ENCODE peak calls at places on chromosome 21, in five cellular contexts. One of them, this sample, is unnamed.
A peak's percentile ranks its signal among the peaks of the same experiment; 100 is the strongest.

GRCh38 chr21:36647279-36648093 is 51.4 kb upstream of the SIM2 start:
- DNase-seq in SK-N-SH: no peak
- DNase-seq in HCT116: no peak
- DNase-seq in GM12878: no peak
- DNase-seq in H1: no peak
- DNase-seq in this sample: peak; percentile 19

GRCh38 chr21:21111309-21111920 is 113.2 kb downstream of the NCAM2 start:
- DNase-seq in SK-N-SH: no peak
- DNase-seq in HCT116: no peak
- DNase-seq in GM12878: no peak
- DNase-seq in H1: no peak
- DNase-seq in this sample: no peak

GRCh38 chr21:38843806-38844479 is 38.2 kb downstream of the ETS2 start:
- DNase-seq in SK-N-SH: no peak
- DNase-seq in HCT116: no peak
- DNase-seq in GM12878: no peak
- DNase-seq in H1: no peak
- DNase-seq in this sample: no peak

GRCh38 chr21:36260030-36260787 is 59.8 kb upstream of the MORC3 start:
- DNase-seq in SK-N-SH: peak; percentile 70
- DNase-seq in HCT116: peak; percentile 24
- DNase-seq in GM12878: peak; percentile 53
- DNase-seq in H1: no peak
- DNase-seq in this sample: peak; percentile 39

GRCh38 chr21:39680216-39680615 is 64.8 kb upstream of the IGSF5 start:
- DNase-seq in SK-N-SH: no peak
- DNase-seq in HCT116: no peak
- DNase-seq in GM12878: no peak
- DNase-seq in H1: no peak
- DNase-seq in this sample: no peak

GRCh38 chr21:35237287-35237686 is 188.2 kb upstream of the RUNX1 start:
- DNase-seq in SK-N-SH: no peak
- DNase-seq in HCT116: no peak
- DNase-seq in GM12878: no peak
- DNase-seq in H1: no peak
- DNase-seq in this sample: no peak

GRCh38 chr21:36672737-36673136 is 26.2 kb upstream of the SIM2 start:
- DNase-seq in SK-N-SH: no peak
- DNase-seq in HCT116: no peak
- DNase-seq in GM12878: no peak
- DNase-seq in H1: no peak
- DNase-seq in this sample: no peak

GRCh38 chr21:17829472-17829871 is 10.3 kb upstream of the C21orf91 start:
- DNase-seq in SK-N-SH: no peak
- DNase-seq in HCT116: no peak
- DNase-seq in GM12878: no peak
- DNase-seq in H1: no peak
- DNase-seq in this sample: no peak

GRCh38 chr21:40846057-40846456 is 901 bp downstream of the DSCAM start:
- DNase-seq in SK-N-SH: no peak
- DNase-seq in HCT116: no peak
- DNase-seq in GM12878: no peak
- DNase-seq in H1: no peak
- DNase-seq in this sample: no peak

GRCh38 chr21:14119038-14119437 is 91.7 kb downstream of the LIPI start:
- DNase-seq in SK-N-SH: no peak
- DNase-seq in HCT116: no peak
- DNase-seq in GM12878: no peak
- DNase-seq in H1: no peak
- DNase-seq in this sample: peak; percentile 44

GRCh38 chr21:36615274-36615964 is 83.5 kb upstream of the SIM2 start:
- DNase-seq in SK-N-SH: no peak
- DNase-seq in HCT116: peak; percentile 18
- DNase-seq in GM12878: no peak
- DNase-seq in H1: peak; percentile 60
- DNase-seq in this sample: peak; percentile 24

GRCh38 chr21:25903599-25903998 is 168.8 kb downstream of the GABPA start:
- DNase-seq in SK-N-SH: no peak
- DNase-seq in HCT116: no peak
- DNase-seq in GM12878: peak; percentile 33
- DNase-seq in H1: no peak
- DNase-seq in this sample: peak; percentile 24

GRCh38 chr21:14056771-14057191 is 154.0 kb downstream of the LIPI start:
- DNase-seq in SK-N-SH: no peak
- DNase-seq in HCT116: no peak
- DNase-seq in GM12878: no peak
- DNase-seq in H1: no peak
- DNase-seq in this sample: no peak

GRCh38 chr21:29938968-29939858 is 583 bp downstream of the GRIK1 start:
- DNase-seq in SK-N-SH: peak; percentile 11
- DNase-seq in HCT116: no peak
- DNase-seq in GM12878: no peak
- DNase-seq in H1: peak; percentile 73
- DNase-seq in this sample: peak; percentile 5

GRCh38 chr21:18430341-18430740 is 26.8 kb upstream of the TMPRSS15 start:
- DNase-seq in SK-N-SH: no peak
- DNase-seq in HCT116: no peak
- DNase-seq in GM12878: no peak
- DNase-seq in H1: no peak
- DNase-seq in this sample: no peak

GRCh38 chr21:24369751-24370150 is 1237.5 kb downstream of the MRPL39 start:
- DNase-seq in SK-N-SH: no peak
- DNase-seq in HCT116: no peak
- DNase-seq in GM12878: no peak
- DNase-seq in H1: no peak
- DNase-seq in this sample: no peak

GRCh38 chr21:46498335-46499050 is 39.8 kb downstream of the DIP2A start:
- DNase-seq in SK-N-SH: no peak
- DNase-seq in HCT116: peak; percentile 29
- DNase-seq in GM12878: no peak
- DNase-seq in H1: no peak
- DNase-seq in this sample: no peak

GRCh38 chr21:36769051-36769867 is 70.3 kb downstream of the SIM2 start:
- DNase-seq in SK-N-SH: no peak
- DNase-seq in HCT116: no peak
- DNase-seq in GM12878: no peak
- DNase-seq in H1: no peak
- DNase-seq in this sample: no peak

GRCh38 chr21:26966360-26966977 is 419 bp downstream of the ADAMTS5 start:
- DNase-seq in SK-N-SH: no peak
- DNase-seq in HCT116: no peak
- DNase-seq in GM12878: no peak
- DNase-seq in H1: peak; percentile 57
- DNase-seq in this sample: no peak

GRCh38 chr21:21182401-21182800 is 184.2 kb downstream of the NCAM2 start:
- DNase-seq in SK-N-SH: no peak
- DNase-seq in HCT116: no peak
- DNase-seq in GM12878: no peak
- DNase-seq in H1: no peak
- DNase-seq in this sample: no peak

GRCh38 chr21:22319435-22319834 is 1321.2 kb downstream of the NCAM2 start:
- DNase-seq in SK-N-SH: no peak
- DNase-seq in HCT116: no peak
- DNase-seq in GM12878: no peak
- DNase-seq in H1: no peak
- DNase-seq in this sample: no peak

GRCh38 chr21:37088196-37088595 is 15.1 kb downstream of the TTC3 start:
- DNase-seq in SK-N-SH: no peak
- DNase-seq in HCT116: no peak
- DNase-seq in GM12878: no peak
- DNase-seq in H1: no peak
- DNase-seq in this sample: no peak

GRCh38 chr21:34812510-34813265 is 143.9 kb downstream of the CLIC6 start:
- DNase-seq in SK-N-SH: no peak
- DNase-seq in HCT116: no peak
- DNase-seq in GM12878: no peak
- DNase-seq in H1: no peak
- DNase-seq in this sample: no peak

GRCh38 chr21:37463083-37463780 is 96.7 kb downstream of the DYRK1A start:
- DNase-seq in SK-N-SH: peak; percentile 33
- DNase-seq in HCT116: peak; percentile 37
- DNase-seq in GM12878: peak; percentile 12
- DNase-seq in H1: no peak
- DNase-seq in this sample: no peak

GRCh38 chr21:37087188-37087587 is 14.1 kb downstream of the TTC3 start:
- DNase-seq in SK-N-SH: no peak
- DNase-seq in HCT116: peak; percentile 29
- DNase-seq in GM12878: no peak
- DNase-seq in H1: no peak
- DNase-seq in this sample: peak; percentile 56

GRCh38 chr21:15363921-15364320 is 299.1 kb upstream of the NRIP1 start:
- DNase-seq in SK-N-SH: no peak
- DNase-seq in HCT116: no peak
- DNase-seq in GM12878: no peak
- DNase-seq in H1: no peak
- DNase-seq in this sample: no peak
- TF ChIP-seq JUND in SK-N-SH: no peak
- TF ChIP-seq JUND in HCT116: no peak
- TF ChIP-seq JUND in GM12878: no peak
- TF ChIP-seq JUND in H1: no peak
- TF ChIP-seq JUND in this sample: no peak

DNA sequence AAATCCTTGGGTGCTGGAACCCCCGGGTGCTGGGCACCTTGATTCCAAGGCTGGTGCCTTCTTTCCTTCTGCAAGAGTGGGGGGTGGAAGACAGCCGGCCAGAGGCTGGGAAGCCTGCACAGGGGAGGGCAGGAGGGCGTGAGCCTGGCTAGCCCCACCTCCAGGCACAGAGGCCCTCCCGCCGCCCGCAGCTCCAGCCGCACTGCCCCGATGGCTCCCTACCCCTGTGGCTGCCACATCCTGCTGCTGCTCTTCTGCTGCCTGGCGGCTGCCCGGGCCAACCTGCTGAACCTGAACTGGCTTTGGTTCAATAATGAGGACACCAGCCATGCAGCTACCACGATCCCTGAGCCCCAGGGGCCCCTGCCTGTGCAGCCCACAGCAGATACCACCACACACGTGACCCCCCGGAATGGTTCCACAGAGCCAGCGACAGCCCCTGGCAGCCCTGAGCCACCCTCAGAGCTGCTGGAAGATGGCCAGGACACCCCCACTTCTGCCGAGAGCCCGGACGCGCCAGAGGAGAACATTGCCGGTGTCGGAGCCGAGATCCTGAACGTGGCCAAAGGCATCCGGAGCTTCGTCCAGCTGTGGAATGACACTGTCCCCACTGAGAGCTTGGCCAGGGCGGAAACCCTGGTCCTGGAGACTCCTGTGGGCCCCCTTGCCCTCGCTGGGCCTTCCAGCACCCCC is 50.5 kb downstream of the COL18A1 start:
- DNase-seq in SK-N-SH: no peak
- DNase-seq in HCT116: no peak
- DNase-seq in GM12878: no peak
- DNase-seq in H1: no peak
- DNase-seq in this sample: peak; percentile 88
- TF ChIP-seq JUND in SK-N-SH: no peak
- TF ChIP-seq JUND in HCT116: no peak
- TF ChIP-seq JUND in GM12878: no peak
- TF ChIP-seq JUND in H1: no peak
- TF ChIP-seq JUND in this sample: no peak

DNA sequence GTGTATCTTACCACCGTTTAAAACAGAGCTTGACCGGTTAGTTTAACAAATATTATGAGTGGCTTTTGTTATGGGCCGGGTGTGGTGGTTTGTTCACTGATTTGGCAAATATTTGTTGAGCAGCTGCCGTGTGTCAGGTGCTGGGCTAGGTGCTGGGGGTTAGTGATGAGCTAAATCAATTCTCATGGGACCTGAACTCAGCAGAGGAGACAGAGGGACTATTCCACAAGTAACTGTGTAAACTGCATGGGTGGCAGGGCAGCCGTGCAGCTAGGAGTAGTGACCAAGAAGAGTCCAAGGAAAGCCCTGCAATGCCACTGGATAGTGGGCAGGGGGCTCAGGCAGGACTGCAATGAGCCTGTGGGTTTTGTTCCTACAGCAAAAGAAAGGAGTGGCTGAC is 11.2 kb upstream of the C2CD2 start:
- DNase-seq in SK-N-SH: no peak
- DNase-seq in HCT116: no peak
- DNase-seq in GM12878: no peak
- DNase-seq in H1: peak; percentile 29
- DNase-seq in this sample: no peak
- TF ChIP-seq JUND in SK-N-SH: no peak
- TF ChIP-seq JUND in HCT116: no peak
- TF ChIP-seq JUND in GM12878: no peak
- TF ChIP-seq JUND in H1: no peak
- TF ChIP-seq JUND in this sample: no peak

GRCh38 chr21:31156169-31156568 is 117.9 kb upstream of the KRTAP19-8 start:
- DNase-seq in SK-N-SH: no peak
- DNase-seq in HCT116: no peak
- DNase-seq in GM12878: no peak
- DNase-seq in H1: no peak
- DNase-seq in this sample: no peak

GRCh38 chr21:31156662-31157061 is 118.4 kb upstream of the KRTAP19-8 start:
- DNase-seq in SK-N-SH: no peak
- DNase-seq in HCT116: no peak
- DNase-seq in GM12878: no peak
- DNase-seq in H1: no peak
- DNase-seq in this sample: no peak

GRCh38 chr21:31151156-31151555 is 112.9 kb upstream of the KRTAP19-8 start:
- DNase-seq in SK-N-SH: no peak
- DNase-seq in HCT116: no peak
- DNase-seq in GM12878: no peak
- DNase-seq in H1: no peak
- DNase-seq in this sample: no peak

DNA sequence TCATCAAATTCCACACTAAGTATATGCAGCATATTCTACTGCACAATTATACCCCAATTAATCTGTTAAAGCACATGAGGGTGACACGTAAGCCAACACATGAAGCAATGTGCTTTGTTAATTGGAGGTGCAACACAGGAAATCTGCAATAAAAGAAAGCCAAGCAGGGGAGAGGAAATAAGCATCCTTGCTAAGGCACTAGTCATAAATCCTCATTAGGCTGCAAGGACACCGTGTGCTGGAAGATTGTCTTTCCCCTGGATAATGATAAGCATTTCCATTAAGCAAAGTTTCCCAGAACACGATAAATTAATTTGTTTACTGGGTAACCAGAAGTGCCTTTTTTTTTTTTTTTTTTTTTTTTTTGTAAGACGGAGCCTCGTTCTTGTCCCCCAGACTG is 113.4 kb upstream of the KRTAP19-8 start:
- DNase-seq in SK-N-SH: peak; percentile 67
- DNase-seq in HCT116: no peak
- DNase-seq in GM12878: no peak
- DNase-seq in H1: no peak
- DNase-seq in this sample: no peak
- TF ChIP-seq JUND in SK-N-SH: no peak
- TF ChIP-seq JUND in HCT116: no peak
- TF ChIP-seq JUND in GM12878: no peak
- TF ChIP-seq JUND in H1: no peak
- TF ChIP-seq JUND in this sample: no peak

GRCh38 chr21:42117229-42118048 is 46.3 kb downstream of the UMODL1 start:
- DNase-seq in SK-N-SH: peak; percentile 83
- DNase-seq in HCT116: peak; percentile 54
- DNase-seq in GM12878: peak; percentile 37
- DNase-seq in H1: peak; percentile 93
- DNase-seq in this sample: peak; percentile 73
- TF ChIP-seq JUND in SK-N-SH: no peak
- TF ChIP-seq JUND in HCT116: no peak
- TF ChIP-seq JUND in GM12878: no peak
- TF ChIP-seq JUND in H1: peak; percentile 43
- TF ChIP-seq JUND in this sample: no peak

This sample was measured in T47D.